ENCODE peak calls at places on chromosomes 4 and X, in seven cellular contexts. S is WERI-Rb-1; M is AG04449; J is dorsolateral prefrontal cortex; Y is GM20000; T is ovary; Z is CD8-positive, alpha-beta T cell. U is an unnamed sample.

GRCh38 chr4:82965763-82966162 is 44.9 kb downstream of the LIN54 start:
- DNase-seq in S (no peak), M (no peak), J (no peak), Y (no peak), T (no peak), Z (no peak), U (no peak)

GRCh38 chr4:47641755-47642154 is 156.7 kb downstream of the ATP10D start:
- DNase-seq in S (peak; percentile 25), M (no peak), J (no peak), Y (no peak), T (no peak), Z (no peak), U (no peak)

GRCh38 chr4:48949518-48950207 is 36.4 kb upstream of the CWH43 start:
- DNase-seq in S (no peak), M (no peak), J (no peak), Y (no peak), T (no peak), Z (no peak), U (no peak)

GRCh38 chr4:38529189-38530115 is 134.5 kb upstream of the KLF3 start:
- DNase-seq in S (no peak), M (no peak), J (no peak), Y (peak; percentile 54), T (no peak), Z (peak; percentile 9), U (no peak)

GRCh38 chrX:109760922-109761250 is 27.8 kb upstream of the ACSL4 start:
- DNase-seq in S (no peak), M (no peak), J (no peak), Y (no peak), T (no peak), Z (no peak), U (no peak)

GRCh38 chrX:7111518-7111917 is 36.0 kb upstream of the STS start:
- DNase-seq in S (no peak), M (no peak), J (no peak), Y (no peak), T (no peak), Z (no peak), U (no peak)

GRCh38 chr4:40227284-40227683 is 30.5 kb downstream of the RHOH start:
- DNase-seq in S (no peak), M (no peak), J (no peak), Y (peak; percentile 54), T (no peak), Z (no peak), U (no peak)

GRCh38 chrX:110060317-110060716 is 57.4 kb downstream of the TMEM164 start:
- DNase-seq in S (no peak), M (no peak), J (no peak), Y (no peak), T (no peak), Z (no peak), U (no peak)

GRCh38 chr4:156954598-156954997 is 17.0 kb downstream of the PDGFC start:
- DNase-seq in S (no peak), M (no peak), J (no peak), Y (no peak), T (no peak), Z (no peak), U (peak; percentile 51)

GRCh38 chr4:16183604-16184003 is 42.7 kb downstream of the TAPT1 start:
- DNase-seq in S (no peak), M (no peak), J (no peak), Y (no peak), T (no peak), Z (no peak), U (no peak)

GRCh38 chrX:96756491-96756890 is 71.8 kb downstream of the DIAPH2 start:
- DNase-seq in S (no peak), M (no peak), J (no peak), Y (no peak), T (no peak), Z (no peak), U (peak; percentile 0)

GRCh38 chrX:139560221-139560620 is 29.7 kb downstream of the F9 start:
- DNase-seq in S (no peak), M (no peak), J (no peak), Y (no peak), T (no peak), Z (no peak), U (peak; percentile 0)

GRCh38 chr4:100945789-100946188 is 401.5 kb downstream of the PPP3CA start:
- DNase-seq in S (no peak), M (no peak), J (no peak), Y (no peak), T (no peak), Z (no peak), U (no peak)

GRCh38 chrX:49001521-49002090 is 458 bp downstream of the GRIPAP1 start:
- DNase-seq in S (peak; percentile 55), M (no peak), J (peak; percentile 4), Y (peak; percentile 34), T (no peak), Z (peak; percentile 25), U (peak; percentile 39)

GRCh38 chr4:48139688-48140087 is 5.6 kb upstream of the TXK start:
- DNase-seq in S (no peak), M (no peak), J (no peak), Y (no peak), T (no peak), Z (no peak), U (no peak)

GRCh38 chrX:11998944-11999343 is 139.3 kb upstream of the FRMPD4 start:
- DNase-seq in S (no peak), M (no peak), J (no peak), Y (no peak), T (no peak), Z (no peak), U (peak; percentile 4)

GRCh38 chrX:96432647-96433046 is 252.0 kb upstream of the DIAPH2 start:
- DNase-seq in S (no peak), M (no peak), J (no peak), Y (no peak), T (no peak), Z (no peak), U (peak; percentile 26)

GRCh38 chr4:81714251-81714650 is 242.5 kb upstream of the RASGEF1B start:
- DNase-seq in S (no peak), M (no peak), J (no peak), Y (no peak), T (no peak), Z (no peak), U (no peak)

GRCh38 chr4:7333801-7334421 is 100.8 kb downstream of the PSAPL1 start:
- DNase-seq in S (peak; percentile 40), M (no peak), J (no peak), Y (no peak), T (no peak), Z (no peak), U (no peak)
- TF ChIP-seq CTCF in S (peak; percentile 62), M (no peak), J (no peak), Y (no peak), T (no peak), Z (no peak), U (no peak)

GRCh38 chr4:1715002-1715761 is 3.1 kb upstream of the SLBP start:
- DNase-seq in S (no peak), M (no peak), J (no peak), Y (peak; percentile 58), T (no peak), Z (no peak), U (no peak)

GRCh38 chr4:1717129-1718094 is 3.7 kb downstream of the TMEM129 start:
- DNase-seq in S (no peak), M (no peak), J (no peak), Y (no peak), T (no peak), Z (no peak), U (no peak)

GRCh38 chr4:1714303-1715001 is 2.3 kb upstream of the SLBP start:
- DNase-seq in S (no peak), M (no peak), J (no peak), Y (no peak), T (no peak), Z (no peak), U (no peak)

GRCh38 chr4:1718095-1718850 is 2.9 kb downstream of the TMEM129 start:
- DNase-seq in S (no peak), M (no peak), J (no peak), Y (no peak), T (no peak), Z (no peak), U (no peak)

DNA sequence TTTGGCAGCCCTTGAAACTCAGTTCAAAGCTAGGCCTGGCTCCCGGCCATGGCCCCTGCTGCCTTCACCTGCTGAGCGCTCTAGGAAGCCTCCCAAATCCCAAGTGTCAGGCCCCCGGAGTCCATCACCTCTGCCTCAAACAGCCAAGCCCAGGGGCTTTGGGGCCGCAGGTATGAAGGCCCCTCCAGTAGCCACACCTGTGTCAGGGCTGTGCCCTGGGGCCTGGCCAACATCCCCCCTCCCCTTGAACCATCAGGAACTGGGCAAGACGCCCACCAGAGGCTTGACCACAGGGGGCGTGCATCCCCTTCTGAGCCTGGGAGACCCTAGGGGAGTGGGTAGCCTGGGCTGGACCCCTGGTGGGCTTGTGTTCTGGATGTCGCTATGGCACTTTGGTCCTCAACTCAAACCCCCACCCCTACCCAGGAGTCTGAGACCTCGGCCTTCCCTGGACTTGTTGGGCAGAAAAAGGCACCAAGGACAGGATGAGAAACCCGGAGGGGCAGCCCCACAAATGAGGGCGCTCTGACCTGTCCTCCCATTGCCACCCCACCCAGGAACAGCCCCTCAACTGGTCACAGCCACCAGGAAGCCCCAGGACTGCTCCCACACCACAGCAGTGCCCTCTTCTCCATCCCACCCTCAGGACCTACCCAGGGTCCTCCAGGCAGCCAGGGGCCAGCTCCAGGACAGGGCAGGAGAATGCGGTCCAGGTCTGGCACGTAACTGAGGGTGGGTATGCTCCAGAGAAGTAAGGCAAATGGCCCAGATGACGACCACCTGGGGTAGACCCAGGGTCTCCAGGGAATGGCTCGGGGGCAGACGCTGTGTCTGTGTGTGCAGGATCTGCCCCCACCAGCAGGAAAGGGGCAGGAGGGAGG is 4.2 kb upstream of the SLBP start:
- DNase-seq in S (no peak), M (no peak), J (no peak), Y (no peak), T (no peak), Z (no peak), U (no peak)
- TF ChIP-seq CTCF in S (peak; percentile 4), M (no peak), J (no peak), Y (no peak), T (no peak), Z (no peak), U (no peak)

GRCh38 chr4:177380730-177381287 is 61.4 kb downstream of the AGA start:
- DNase-seq in S (peak; percentile 31), M (no peak), J (no peak), Y (no peak), T (no peak), Z (no peak), U (no peak)
- TF ChIP-seq CTCF in S (peak; percentile 62), M (no peak), J (no peak), Y (peak; percentile 12), T (no peak), Z (no peak), U (peak; percentile 22)

GRCh38 chr4:75512336-75513211 is 1.6 kb downstream of the RCHY1 start:
- DNase-seq in S (no peak), M (no peak), J (no peak), Y (peak; percentile 13), T (no peak), Z (no peak), U (peak; percentile 81)

GRCh38 chr4:75513529-75514130 is 573 bp downstream of the RCHY1 start:
- DNase-seq in S (no peak), M (no peak), J (peak; percentile 5), Y (no peak), T (no peak), Z (no peak), U (peak; percentile 34)

GRCh38 chr4:75514949-75515612 is 808 bp downstream of the THAP6 start:
- DNase-seq in S (peak; percentile 8), M (no peak), J (no peak), Y (peak; percentile 18), T (no peak), Z (no peak), U (no peak)

GRCh38 chr4:75516144-75516543 is 1.9 kb downstream of the THAP6 start:
- DNase-seq in S (no peak), M (no peak), J (no peak), Y (no peak), T (no peak), Z (no peak), U (no peak)

GRCh38 chr4:75514131-75514948 is at the start of the genes RCHY1 and THAP6:
- DNase-seq in S (peak; percentile 98), M (peak; percentile 58), J (peak; percentile 98), Y (peak; percentile 79), T (peak; percentile 93), Z (peak; percentile 84), U (peak; percentile 95)
- TF ChIP-seq CTCF in S (no peak), M (peak; percentile 8), J (peak; percentile 31), Y (no peak), T (peak; percentile 21), Z (no peak), U (no peak)